ENCODE peak calls at places on chromosome 21, in four cellular contexts. P is left ventricle myocardium inferior, I is thoracic aorta, J is GM13976. M is an unnamed sample.
A peak's percentile ranks its signal among the peaks of the same experiment; 100 is the strongest.

GRCh38 chr21:26389971-26390641 is 183.0 kb downstream of the CYYR1 start:
- DNase-seq in J (no peak), P (no peak), I (no peak), M (no peak)

GRCh38 chr21:32597205-32597604 is 11.9 kb upstream of the TCP10L start:
- DNase-seq in J (no peak), P (no peak), I (no peak), M (no peak)

GRCh38 chr21:31491617-31492016 is 147.6 kb upstream of the TIAM1 start:
- DNase-seq in P (no peak), I (no peak), J (no peak), M (no peak)

GRCh38 chr21:35291963-35292627 is 243.0 kb upstream of the RUNX1 start:
- DNase-seq in I (no peak), J (no peak), P (no peak), M (no peak)

GRCh38 chr21:36247316-36247715 is 72.7 kb upstream of the MORC3 start:
- DNase-seq in I (no peak), P (no peak), J (no peak), M (no peak)

GRCh38 chr21:34598931-34599400 is 15.9 kb downstream of the RCAN1 start:
- DNase-seq in I (no peak), J (no peak), P (no peak), M (no peak)

GRCh38 chr21:41247561-41247968 is 69.0 kb upstream of the FAM3B start:
- DNase-seq in I (peak; percentile 84), J (no peak), P (no peak), M (no peak)

GRCh38 chr21:41648591-41649031 is 118.2 kb downstream of the RIPK4 start:
- DNase-seq in P (no peak), J (no peak), I (no peak), M (no peak)

GRCh38 chr21:29302340-29302991 is 3.7 kb downstream of the BACH1 start:
- DNase-seq in P (no peak), J (no peak), I (no peak), M (peak; percentile 4)

GRCh38 chr21:15966651-15967050 is 236.9 kb downstream of the USP25 start:
- DNase-seq in I (no peak), P (no peak), J (no peak), M (no peak)

GRCh38 chr21:33419538-33420123 is 16.4 kb downstream of the IFNGR2 start:
- DNase-seq in I (no peak), J (no peak), P (no peak), M (no peak)

GRCh38 chr21:36696640-36697472 is 2.1 kb upstream of the SIM2 start:
- DNase-seq in J (peak; percentile 18), I (no peak), P (no peak), M (no peak)

GRCh38 chr21:27954806-27955205 is 987.9 kb upstream of the ADAMTS5 start:
- DNase-seq in I (no peak), J (no peak), P (no peak), M (no peak)

GRCh38 chr21:31604591-31605190 is 54.8 kb upstream of the SOD1 start:
- DNase-seq in J (peak; percentile 72), P (peak; percentile 61), I (no peak), M (peak; percentile 86)

GRCh38 chr21:26194811-26195251 is 24.3 kb upstream of the APP start:
- DNase-seq in P (no peak), I (no peak), J (no peak), M (no peak)

GRCh38 chr21:16522512-16522911 is 792.7 kb downstream of the USP25 start:
- DNase-seq in P (no peak), J (no peak), I (no peak), M (no peak)

GRCh38 chr21:31665397-31665796 is 5.9 kb downstream of the SOD1 start:
- DNase-seq in I (no peak), P (no peak), J (no peak), M (peak; percentile 67)

GRCh38 chr21:37670883-37671282 is 245.4 kb downstream of the KCNJ6 start:
- DNase-seq in I (no peak), J (no peak), P (no peak), M (no peak)

DNA sequence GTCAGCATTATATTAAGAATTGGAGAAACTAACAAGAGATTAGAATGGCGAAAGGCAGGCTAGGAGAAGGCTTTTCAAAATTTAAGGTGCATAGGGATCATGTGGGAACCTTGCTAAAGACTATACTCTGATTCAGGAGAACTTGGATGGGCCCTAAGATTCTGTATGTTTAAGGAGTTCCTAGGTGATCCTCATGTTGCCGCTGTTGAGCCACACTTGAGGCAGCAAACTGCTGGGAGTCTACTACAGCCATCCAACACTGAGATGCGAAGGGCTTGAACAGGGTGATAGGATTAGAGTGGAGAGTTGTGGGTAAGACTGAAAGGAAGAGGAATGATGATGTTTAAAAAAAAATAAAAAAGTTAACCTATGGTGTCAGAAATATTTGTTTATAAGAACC is 1013.2 kb downstream of the MRPL39 start:
- DNase-seq in I (no peak), P (no peak), J (no peak), M (no peak)
- TF ChIP-seq CTCF in I (no peak), P (no peak), J (no peak), M (no peak)

GRCh38 chr21:39843916-39844315 is 23.3 kb upstream of the PCP4 start:
- DNase-seq in P (no peak), J (no peak), I (no peak), M (no peak)

GRCh38 chr21:39843483-39843882 is 23.8 kb upstream of the PCP4 start:
- DNase-seq in P (no peak), I (no peak), J (no peak), M (no peak)

GRCh38 chr21:39842741-39843146 is 24.5 kb upstream of the PCP4 start:
- DNase-seq in P (no peak), I (no peak), J (no peak), M (no peak)

GRCh38 chr21:39837861-39838359 is 29.3 kb upstream of the PCP4 start:
- DNase-seq in I (no peak), P (no peak), J (no peak), M (no peak)

DNA sequence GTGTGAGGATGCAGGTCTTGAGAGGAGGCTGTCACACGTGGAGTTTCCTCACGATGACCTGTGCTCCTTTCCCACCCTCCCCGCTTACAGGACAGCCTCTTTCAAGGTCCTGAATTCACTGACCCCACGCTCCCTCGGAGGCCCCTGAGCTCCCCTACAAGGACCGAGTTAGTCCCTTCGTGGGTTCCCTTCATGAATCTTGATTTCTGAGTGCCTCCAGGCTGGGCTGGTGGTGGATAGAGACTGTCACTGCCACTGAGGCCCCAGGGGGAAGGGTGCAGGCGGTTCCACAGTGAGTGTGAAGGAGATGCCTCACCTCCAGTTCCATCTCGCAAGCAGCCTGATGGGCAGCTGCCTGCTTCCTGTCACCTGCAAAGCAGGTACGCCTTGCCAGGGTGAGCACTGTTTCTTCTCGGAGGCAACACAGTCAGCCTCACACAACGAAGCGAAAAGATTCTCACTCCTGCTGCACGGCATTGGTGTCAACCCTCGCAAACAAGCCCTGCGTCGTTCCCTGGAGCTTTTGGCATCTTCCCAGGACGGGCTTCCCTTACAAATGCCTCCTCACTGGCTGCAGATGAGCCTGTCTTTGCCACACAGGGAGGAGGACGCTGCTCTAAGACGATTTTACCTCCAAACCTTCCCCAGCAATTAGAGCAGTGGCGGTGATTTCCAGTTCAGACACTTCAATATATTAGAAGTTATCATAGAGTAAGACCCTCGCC is 26.7 kb upstream of the PCP4 start:
- DNase-seq in P (no peak), J (no peak), I (no peak), M (no peak)
- TF ChIP-seq CTCF in P (no peak), J (no peak), I (no peak), M (no peak)

GRCh38 chr21:38712076-38712475 is 93.7 kb upstream of the ETS2 start:
- DNase-seq in J (peak; percentile 30), P (no peak), I (no peak), M (peak; percentile 18)
- TF ChIP-seq CTCF in J (no peak), P (peak; percentile 61), I (peak; percentile 64), M (no peak)

DNA sequence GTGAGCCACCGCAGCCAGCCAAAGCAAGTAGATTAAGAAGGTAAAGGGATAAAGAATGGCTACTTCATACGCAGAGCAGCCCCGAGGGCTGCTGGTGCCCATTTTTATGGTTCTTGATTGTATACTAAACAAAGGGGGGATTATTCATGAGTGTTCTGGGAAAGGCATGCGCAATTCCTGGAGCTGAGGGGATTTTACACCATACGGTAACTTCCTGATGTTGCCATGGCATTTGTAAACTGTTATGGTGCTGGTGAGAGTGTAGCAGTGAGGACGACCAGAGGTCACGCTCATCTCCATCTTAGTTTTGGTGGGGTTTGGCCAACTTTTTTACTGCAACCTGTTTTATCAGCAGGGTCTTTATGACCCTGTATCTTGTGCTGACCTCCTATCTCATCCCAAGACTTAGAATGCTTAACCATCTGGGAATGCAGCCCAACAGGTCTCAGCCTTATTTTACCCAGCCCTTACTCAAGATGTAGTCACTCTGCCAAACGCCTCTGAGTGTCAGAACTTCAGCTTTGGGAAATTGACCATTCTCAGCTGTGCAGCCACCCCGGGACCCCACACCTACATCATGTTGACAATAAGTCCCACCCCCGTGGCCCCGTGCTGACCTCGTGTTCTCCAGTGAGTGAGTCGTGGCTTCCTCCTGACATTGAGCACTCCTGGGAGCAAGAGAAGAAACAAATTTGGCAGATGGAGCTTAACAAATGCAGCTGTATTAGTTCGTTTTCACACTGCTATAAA is 149.4 kb upstream of the COL6A1 start:
- DNase-seq in I (no peak), P (no peak), J (no peak), M (no peak)
- TF ChIP-seq CTCF in I (no peak), P (no peak), J (no peak), M (no peak)

DNA sequence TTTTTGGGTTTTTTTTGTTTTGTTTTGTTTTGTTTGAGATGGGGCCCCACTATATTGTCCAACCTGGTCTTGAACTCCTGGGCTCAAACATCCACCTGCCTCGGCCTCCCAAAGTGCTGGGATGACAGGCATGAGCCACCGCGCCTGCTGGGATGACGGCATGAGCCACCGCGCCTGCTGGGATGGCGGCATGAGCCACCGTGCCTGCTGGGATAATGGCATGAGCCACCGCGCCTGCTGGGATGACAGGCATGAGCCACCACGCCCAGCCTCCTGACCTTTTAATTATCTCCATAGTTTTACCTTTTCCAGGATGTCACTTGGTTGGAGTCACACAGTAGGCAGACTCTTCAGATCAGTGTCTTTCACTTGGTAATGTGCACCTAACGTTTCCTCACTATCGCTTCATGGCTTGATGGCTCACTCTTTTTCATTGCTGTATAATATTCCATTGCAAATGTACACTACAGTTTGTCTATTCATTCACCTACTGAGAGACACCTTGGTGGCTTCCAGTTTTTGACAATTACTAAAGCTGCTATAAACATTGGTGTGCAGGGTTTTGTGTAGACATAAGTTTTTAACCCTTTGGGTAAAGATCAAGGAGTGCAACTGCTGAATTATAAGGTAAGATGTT is 10.1 kb upstream of the PDXK start:
- DNase-seq in J (no peak), P (no peak), I (no peak), M (no peak)
- TF ChIP-seq CTCF in J (no peak), P (no peak), I (no peak), M (no peak)